ENCODE peak calls at places on chromosome 9, in six cellular contexts. J is effector memory CD4-positive, alpha-beta T cell; H is upper lobe of right lung; U is mesendoderm; Q is kidney epithelial cell; C is aorta. A is an unnamed sample. For H3K36me3 and H3K27me3, the result is how much of the 10 kb centered on the place peaks cover.

GRCh38 chr9:14205463-14205862 is 108.5 kb downstream of the NFIB start:
- DNase-seq in J (no peak), H (no peak), U (no peak), Q (no peak), C (no peak), A (no peak)

GRCh38 chr9:88106492-88106891 is 31.8 kb downstream of the SPATA31C2 start:
- DNase-seq in J (no peak), H (no peak), U (peak), Q (no peak), C (no peak), A (no peak)

GRCh38 chr9:123657099-123657498 is 272.8 kb downstream of the DENND1A start:
- DNase-seq in J (no peak), H (no peak), U (peak), Q (no peak), C (no peak), A (no peak)

GRCh38 chr9:109098221-109098959 is 21.4 kb downstream of the TMEM245 start:
- DNase-seq in J (no peak), H (no peak), U (peak), Q (no peak), C (no peak), A (no peak)

GRCh38 chr9:91905958-91906585 is 44.0 kb downstream of the ROR2 start:
- DNase-seq in J (peak), H (no peak), U (no peak), Q (no peak), C (peak), A (peak)

GRCh38 chr9:89080193-89080592 is 88.9 kb downstream of the S1PR3 start:
- DNase-seq in J (no peak), H (no peak), U (no peak), Q (no peak), C (no peak), A (no peak)

GRCh38 chr9:38432922-38433510 is 8.8 kb upstream of the IGFBPL1 start:
- DNase-seq in J (no peak), H (no peak), U (peak), Q (no peak), C (no peak), A (peak)

GRCh38 chr9:117487555-117488175 is 72.8 kb upstream of the ASTN2 start:
- DNase-seq in J (no peak), H (peak), U (peak), Q (peak), C (peak), A (no peak)

GRCh38 chr9:87156247-87156646 is 208.9 kb upstream of the GAS1 start:
- DNase-seq in J (no peak), H (no peak), U (no peak), Q (no peak), C (no peak), A (no peak)

GRCh38 chr9:130058887-130059286 is 5.2 kb downstream of the GPR107 start:
- DNase-seq in J (no peak), H (no peak), U (no peak), Q (no peak), C (no peak), A (no peak)

GRCh38 chr9:18829858-18830257 is 203.2 kb downstream of the SAXO1 start:
- DNase-seq in J (no peak), H (no peak), U (no peak), Q (peak), C (no peak), A (no peak)

GRCh38 chr9:2276296-2276695 is 261.1 kb downstream of the SMARCA2 start:
- DNase-seq in J (no peak), H (no peak), U (no peak), Q (no peak), C (no peak), A (no peak)

GRCh38 chr9:19409406-19410194 is 791 bp downstream of the ACER2 start:
- DNase-seq in J (peak), H (peak), U (peak), Q (no peak), C (peak), A (no peak)

GRCh38 chr9:33187519-33188218 is 20.5 kb upstream of the B4GALT1 start:
- DNase-seq in J (no peak), H (no peak), U (peak), Q (no peak), C (peak), A (no peak)

GRCh38 chr9:36100532-36100931 is 36.0 kb upstream of the GLIPR2 start:
- DNase-seq in J (no peak), H (no peak), U (peak), Q (no peak), C (no peak), A (no peak)

GRCh38 chr9:31005086-31005665 is 1379.3 kb upstream of the ACO1 start:
- DNase-seq in J (no peak), H (peak), U (no peak), Q (no peak), C (no peak), A (no peak)

GRCh38 chr9:136808075-136808780 is 480 bp downstream of the RABL6 start:
- DNase-seq in J (peak), H (peak), U (no peak), Q (no peak), C (peak), A (peak)

GRCh38 chr9:81671880-81672280 is 17.5 kb downstream of the TLE1 start:
- DNase-seq in J (no peak), H (peak), U (no peak), Q (no peak), C (peak), A (no peak)

GRCh38 chr9:95096381-95096780 is 221.1 kb downstream of the FANCC start:
- DNase-seq in J (no peak), H (no peak), U (no peak), Q (no peak), C (peak), A (no peak)

GRCh38 chr9:127131871-127132270 is 9.4 kb upstream of the ANGPTL2 start:
- DNase-seq in J (no peak), H (no peak), U (peak), Q (no peak), C (no peak), A (no peak)

GRCh38 chr9:136826188-136826541 is 16.1 kb upstream of the AJM1 start:
- DNase-seq in J (no peak), H (no peak), U (no peak), Q (no peak), C (peak), A (no peak)

GRCh38 chr9:38117646-38118045 is 48.6 kb upstream of the SHB start:
- DNase-seq in J (no peak), H (peak), U (no peak), Q (no peak), C (no peak), A (no peak)

GRCh38 chr9:100856238-100856637 is 172.3 kb upstream of the PLPPR1 start:
- DNase-seq in J (no peak), H (no peak), U (no peak), Q (no peak), C (no peak), A (no peak)

GRCh38 chr9:3467593-3468219 is 58.1 kb downstream of the RFX3 start:
- DNase-seq in J (peak), H (no peak), U (peak), Q (no peak), C (peak), A (peak)

GRCh38 chr9:72843525-72844439 is 109.1 kb downstream of the ALDH1A1 start:
- DNase-seq in J (no peak), H (no peak), U (peak), Q (no peak), C (no peak), A (no peak)

GRCh38 chr9:777978-778377 is 63.5 kb upstream of the DMRT1 start:
- DNase-seq in J (no peak), H (no peak), U (no peak), Q (no peak), C (no peak), A (no peak)

GRCh38 chr9:108436470-108436869 is 419.3 kb downstream of the ACTL7B start:
- DNase-seq in J (no peak), H (no peak), U (no peak), Q (no peak), C (no peak), A (no peak)

GRCh38 chr9:124215551-124215910 is 42.2 kb upstream of the NEK6 start:
- DNase-seq in J (no peak), H (peak), U (no peak), Q (no peak), C (peak), A (no peak)

GRCh38 chr9:23088932-23089364 is 642.3 kb downstream of the DMRTA1 start:
- DNase-seq in J (no peak), H (no peak), U (peak), Q (no peak), C (no peak), A (no peak)

GRCh38 chr9:100167176-100167575 is 68.1 kb downstream of the INVS start:
- DNase-seq in J (no peak), H (no peak), U (no peak), Q (no peak), C (no peak), A (no peak)

GRCh38 chr9:105957830-105958229 is 263.5 kb downstream of the TMEM38B start:
- DNase-seq in J (no peak), H (no peak), U (peak), Q (peak), C (no peak), A (no peak)

GRCh38 chr9:134525841-134526797 is 115.5 kb upstream of the COL5A1 start:
- DNase-seq in J (no peak), H (peak), U (no peak), Q (no peak), C (no peak), A (no peak)

GRCh38 chr9:36566813-36567217 is 5.9 kb upstream of the MELK start:
- DNase-seq in J (no peak), H (peak), U (no peak), Q (no peak), C (peak), A (no peak)

GRCh38 chr9:32414856-32415255 is 30.4 kb downstream of the ACO1 start:
- DNase-seq in J (no peak), H (no peak), U (no peak), Q (no peak), C (no peak), A (no peak)

GRCh38 chr9:21434202-21435014 is 5.8 kb upstream of the IFNA1 start:
- DNase-seq in J (peak), H (no peak), U (peak), Q (no peak), C (no peak), A (peak)

GRCh38 chr9:99491408-99492259 is 269.6 kb downstream of the SEC61B start:
- DNase-seq in J (no peak), H (no peak), U (no peak), Q (no peak), C (no peak), A (no peak)

GRCh38 chr9:137575382-137575724 is 3.4 kb downstream of the DPH7 start:
- DNase-seq in J (no peak), H (no peak), U (no peak), Q (no peak), C (no peak), A (no peak)

GRCh38 chr9:93949073-93949693 is 6.0 kb downstream of the BARX1 start:
- DNase-seq in J (no peak), H (no peak), U (peak), Q (no peak), C (peak), A (no peak)

GRCh38 chr9:93951655-93952118 is 3.5 kb downstream of the BARX1 start:
- DNase-seq in J (no peak), H (no peak), U (no peak), Q (no peak), C (no peak), A (no peak)

GRCh38 chr9:93949694-93950449 is 5.3 kb downstream of the BARX1 start:
- DNase-seq in J (no peak), H (no peak), U (peak), Q (no peak), C (no peak), A (no peak)

GRCh38 chr9:93952119-93952783 is 2.9 kb downstream of the BARX1 start:
- DNase-seq in J (no peak), H (no peak), U (no peak), Q (no peak), C (no peak), A (no peak)

DNA sequence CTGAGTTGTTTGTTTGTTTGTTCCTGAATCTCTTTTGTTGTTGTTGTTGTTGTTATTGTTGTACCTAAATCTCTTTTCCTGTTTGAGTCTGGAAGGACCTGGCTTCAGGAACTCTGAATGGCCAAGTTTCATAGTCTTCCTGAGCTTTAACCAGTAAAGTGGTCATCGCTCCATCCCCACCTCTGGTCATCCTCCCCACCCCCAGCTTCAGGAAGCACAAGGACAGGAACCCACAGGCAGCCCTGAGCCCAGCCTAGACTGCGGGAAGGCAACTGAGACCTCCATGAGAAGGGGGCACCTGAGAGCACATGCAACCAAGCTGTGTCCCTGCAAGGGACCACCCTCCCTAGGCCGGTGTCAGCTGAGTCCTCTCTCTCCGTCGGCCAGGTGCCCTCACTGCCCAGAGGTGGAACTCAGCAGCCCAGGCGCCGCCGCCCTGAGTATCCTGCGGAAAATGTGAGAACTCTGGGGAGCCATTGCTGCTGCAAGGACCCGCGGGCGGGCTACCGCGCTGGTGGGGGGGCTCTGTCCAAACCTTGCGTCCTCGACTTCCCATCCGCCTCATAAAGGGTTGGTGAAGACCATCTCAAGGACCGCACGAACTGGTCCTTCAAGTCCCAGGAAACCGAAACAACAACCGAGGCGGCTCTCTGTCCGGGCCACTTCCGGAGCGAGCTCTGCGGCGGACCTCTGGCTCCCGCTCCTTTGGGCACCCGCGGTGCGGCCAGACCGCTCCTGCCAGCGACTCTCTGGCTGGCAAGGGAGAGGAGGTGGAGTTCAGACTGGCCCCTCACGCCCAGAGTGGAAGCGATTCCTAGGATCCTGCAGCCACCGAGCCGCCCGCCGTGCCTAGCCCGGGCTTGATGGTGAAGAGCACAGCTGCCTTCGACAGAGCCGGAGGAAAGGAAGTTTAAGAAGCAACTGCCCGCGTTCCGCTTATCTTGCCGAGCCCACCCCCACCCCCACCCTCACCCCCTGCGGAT is 4.2 kb downstream of the BARX1 start:
- DNase-seq in J (no peak), H (peak), U (peak), Q (no peak), C (peak), A (no peak)
- H3K4me3 ChIP-seq in J (peak), H (peak), U (no peak), Q (no peak), C (peak), A (no peak)

GRCh38 chr9:128565578-128565977 is 13.2 kb downstream of the SPTAN1 start:
- DNase-seq in J (no peak), H (no peak), U (no peak), Q (no peak), C (no peak), A (no peak)

DNA sequence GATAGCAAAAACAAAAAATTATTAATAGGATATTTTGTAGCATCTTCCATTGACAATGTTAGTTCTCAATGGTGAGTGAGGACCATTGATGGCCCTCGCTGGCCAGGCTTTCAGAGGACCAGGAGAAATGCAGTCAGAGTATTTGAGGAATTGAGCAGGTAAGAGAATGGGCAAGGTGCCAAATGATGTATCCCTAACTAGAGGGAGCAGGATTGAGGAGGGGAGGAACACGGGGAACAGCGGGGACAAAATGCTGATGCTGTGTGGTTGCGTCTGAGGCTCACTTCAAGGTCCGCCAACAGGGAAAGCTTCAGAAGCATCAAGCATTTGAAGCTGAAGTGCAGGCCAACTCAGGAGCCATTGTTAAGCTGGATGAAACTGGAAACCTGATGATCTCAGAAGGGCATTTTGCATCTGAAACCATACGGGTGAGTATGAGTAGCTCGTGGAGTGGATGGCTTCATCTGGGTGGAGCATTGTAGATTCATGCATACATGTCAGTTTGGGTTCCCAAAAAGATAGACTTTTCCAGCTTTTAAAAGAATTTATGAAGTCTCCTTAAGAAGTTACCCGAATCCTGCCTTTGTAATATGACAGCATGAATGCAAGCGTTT is 16.2 kb downstream of the SPTAN1 start:
- DNase-seq in J (no peak), H (no peak), U (no peak), Q (no peak), C (no peak), A (no peak)
- H3K36me3 ChIP-seq in J (half or more), H (half or more), U (under half), Q (under half), C (under half), A (under half)

GRCh38 chr9:121074370-121075250 is at the start of gene CNTRL:
- DNase-seq in J (peak), H (peak), U (peak), Q (peak), C (peak), A (peak)
- H3K27me3 ChIP-seq in J (under half), H (under half), U (under half), Q (under half), C (under half), A (under half)

DNA sequence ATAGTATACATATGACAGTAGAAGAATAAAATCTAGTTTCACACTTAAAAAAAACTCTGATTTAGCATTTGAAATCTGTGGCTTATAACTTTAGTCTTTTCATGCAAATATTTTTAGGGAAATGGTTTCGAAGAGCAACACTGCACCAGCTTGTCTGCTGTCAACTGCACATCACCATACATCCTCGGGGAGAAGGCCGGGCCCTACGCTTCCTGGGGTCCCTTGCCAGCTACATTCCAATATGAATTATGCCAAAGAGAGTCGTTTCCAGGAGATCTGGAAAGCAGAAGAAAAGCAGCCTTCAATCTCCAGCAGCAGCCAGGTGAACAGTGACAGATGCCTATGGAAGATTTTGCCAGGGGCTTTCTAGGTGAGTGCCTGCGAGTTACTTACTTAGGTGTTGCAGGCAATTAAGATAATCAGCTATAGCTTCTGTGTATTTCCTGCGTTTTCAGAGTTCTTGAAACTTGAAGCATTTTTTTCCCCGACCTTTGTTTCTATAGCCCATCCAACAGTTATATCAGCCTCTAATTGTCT is 166.7 kb downstream of the TRPM3 start:
- DNase-seq in J (no peak), H (no peak), U (peak), Q (no peak), C (no peak), A (no peak)
- H3K4me3 ChIP-seq in J (no peak), H (no peak), U (no peak), Q (no peak), C (no peak), A (no peak)

GRCh38 chr9:5864446-5864845 is 26.2 kb upstream of the MLANA start:
- DNase-seq in J (no peak), H (no peak), U (no peak), Q (no peak), C (no peak), A (no peak)
- H3K36me3 ChIP-seq in J (under half), H (under half), U (under half), Q (under half), C (under half), A (under half)

A was measured in CD4-positive, alpha-beta memory T cell.